ENCODE peak calls at places on chromosomes 12 and 14, in nine cellular contexts. One of them, this sample, is unnamed. For H3K9me2, the result is how much of the 10 kb centered on the place peaks cover.

GRCh38 chr12:103495783-103496456 is at the start of gene C12orf42:
- DNase-seq in MM.1S: peak
- DNase-seq in GM23248: peak
- DNase-seq in OCI-LY7: no peak
- DNase-seq in GM23338: peak
- DNase-seq in PC-9: no peak
- DNase-seq in hepatocyte: peak
- DNase-seq in PC-3: peak
- DNase-seq in HCT116: peak
- DNase-seq in this sample: no peak

GRCh38 chr12:86683568-86683991 is 427.4 kb upstream of the MGAT4C start:
- DNase-seq in PC-3: no peak
- DNase-seq in GM23338: no peak
- DNase-seq in hepatocyte: no peak
- DNase-seq in MM.1S: no peak
- DNase-seq in PC-9: no peak
- DNase-seq in OCI-LY7: no peak
- DNase-seq in HCT116: no peak
- DNase-seq in GM23248: peak
- DNase-seq in this sample: no peak

GRCh38 chr14:49461529-49462401 is 124.4 kb downstream of the RPS29 start:
- DNase-seq in OCI-LY7: peak
- DNase-seq in GM23338: peak
- DNase-seq in HCT116: peak
- DNase-seq in MM.1S: peak
- DNase-seq in GM23248: peak
- DNase-seq in PC-3: peak
- DNase-seq in hepatocyte: peak
- DNase-seq in PC-9: peak
- DNase-seq in this sample: peak

GRCh38 chr12:41073633-41074576 is 114.2 kb upstream of the PDZRN4 start:
- DNase-seq in GM23338: no peak
- DNase-seq in OCI-LY7: no peak
- DNase-seq in PC-3: no peak
- DNase-seq in PC-9: no peak
- DNase-seq in GM23248: no peak
- DNase-seq in hepatocyte: no peak
- DNase-seq in HCT116: no peak
- DNase-seq in MM.1S: peak
- DNase-seq in this sample: peak

GRCh38 chr14:68653108-68653507 is 139.8 kb downstream of the ZFP36L1 start:
- DNase-seq in PC-9: no peak
- DNase-seq in GM23248: no peak
- DNase-seq in HCT116: no peak
- DNase-seq in GM23338: no peak
- DNase-seq in MM.1S: no peak
- DNase-seq in OCI-LY7: no peak
- DNase-seq in PC-3: no peak
- DNase-seq in hepatocyte: no peak
- DNase-seq in this sample: no peak

GRCh38 chr12:47881826-47882427 is 22.9 kb downstream of the VDR start:
- DNase-seq in MM.1S: no peak
- DNase-seq in HCT116: no peak
- DNase-seq in GM23248: peak
- DNase-seq in GM23338: no peak
- DNase-seq in PC-3: peak
- DNase-seq in hepatocyte: peak
- DNase-seq in PC-9: peak
- DNase-seq in OCI-LY7: no peak
- DNase-seq in this sample: no peak

GRCh38 chr14:74492413-74493342 is at the start of gene NPC2:
- DNase-seq in PC-9: no peak
- DNase-seq in MM.1S: no peak
- DNase-seq in hepatocyte: no peak
- DNase-seq in GM23338: no peak
- DNase-seq in PC-3: peak
- DNase-seq in GM23248: peak
- DNase-seq in OCI-LY7: no peak
- DNase-seq in HCT116: no peak
- DNase-seq in this sample: peak

GRCh38 chr12:124747426-124748161 is 116.1 kb downstream of the SCARB1 start:
- DNase-seq in PC-3: peak
- DNase-seq in GM23338: no peak
- DNase-seq in PC-9: peak
- DNase-seq in HCT116: no peak
- DNase-seq in GM23248: peak
- DNase-seq in hepatocyte: peak
- DNase-seq in OCI-LY7: no peak
- DNase-seq in MM.1S: no peak
- DNase-seq in this sample: peak

GRCh38 chr12:100249936-100250335 is 16.9 kb downstream of the DEPDC4 start:
- DNase-seq in PC-9: no peak
- DNase-seq in HCT116: no peak
- DNase-seq in PC-3: no peak
- DNase-seq in MM.1S: no peak
- DNase-seq in GM23338: no peak
- DNase-seq in GM23248: no peak
- DNase-seq in hepatocyte: no peak
- DNase-seq in OCI-LY7: no peak
- DNase-seq in this sample: no peak

GRCh38 chr14:32986791-32987545 is 48.3 kb downstream of the NPAS3 start:
- DNase-seq in PC-9: no peak
- DNase-seq in MM.1S: no peak
- DNase-seq in PC-3: no peak
- DNase-seq in GM23338: peak
- DNase-seq in OCI-LY7: no peak
- DNase-seq in hepatocyte: no peak
- DNase-seq in GM23248: peak
- DNase-seq in HCT116: no peak
- DNase-seq in this sample: no peak

GRCh38 chr12:28189774-28190320 is 409 bp upstream of the CCDC91 start:
- DNase-seq in PC-9: no peak
- DNase-seq in GM23248: no peak
- DNase-seq in MM.1S: no peak
- DNase-seq in hepatocyte: peak
- DNase-seq in PC-3: no peak
- DNase-seq in HCT116: no peak
- DNase-seq in GM23338: no peak
- DNase-seq in OCI-LY7: no peak
- DNase-seq in this sample: no peak

GRCh38 chr12:10861366-10861765 is 12.1 kb upstream of the PRR4 start:
- DNase-seq in GM23248: peak
- DNase-seq in PC-9: no peak
- DNase-seq in HCT116: no peak
- DNase-seq in PC-3: peak
- DNase-seq in MM.1S: no peak
- DNase-seq in hepatocyte: no peak
- DNase-seq in GM23338: no peak
- DNase-seq in OCI-LY7: no peak
- DNase-seq in this sample: no peak

GRCh38 chr12:54294152-54294913 is 6.5 kb downstream of the NFE2 start:
- DNase-seq in MM.1S: peak
- DNase-seq in OCI-LY7: peak
- DNase-seq in GM23338: peak
- DNase-seq in GM23248: peak
- DNase-seq in PC-3: peak
- DNase-seq in HCT116: no peak
- DNase-seq in hepatocyte: peak
- DNase-seq in PC-9: no peak
- DNase-seq in this sample: peak

DNA sequence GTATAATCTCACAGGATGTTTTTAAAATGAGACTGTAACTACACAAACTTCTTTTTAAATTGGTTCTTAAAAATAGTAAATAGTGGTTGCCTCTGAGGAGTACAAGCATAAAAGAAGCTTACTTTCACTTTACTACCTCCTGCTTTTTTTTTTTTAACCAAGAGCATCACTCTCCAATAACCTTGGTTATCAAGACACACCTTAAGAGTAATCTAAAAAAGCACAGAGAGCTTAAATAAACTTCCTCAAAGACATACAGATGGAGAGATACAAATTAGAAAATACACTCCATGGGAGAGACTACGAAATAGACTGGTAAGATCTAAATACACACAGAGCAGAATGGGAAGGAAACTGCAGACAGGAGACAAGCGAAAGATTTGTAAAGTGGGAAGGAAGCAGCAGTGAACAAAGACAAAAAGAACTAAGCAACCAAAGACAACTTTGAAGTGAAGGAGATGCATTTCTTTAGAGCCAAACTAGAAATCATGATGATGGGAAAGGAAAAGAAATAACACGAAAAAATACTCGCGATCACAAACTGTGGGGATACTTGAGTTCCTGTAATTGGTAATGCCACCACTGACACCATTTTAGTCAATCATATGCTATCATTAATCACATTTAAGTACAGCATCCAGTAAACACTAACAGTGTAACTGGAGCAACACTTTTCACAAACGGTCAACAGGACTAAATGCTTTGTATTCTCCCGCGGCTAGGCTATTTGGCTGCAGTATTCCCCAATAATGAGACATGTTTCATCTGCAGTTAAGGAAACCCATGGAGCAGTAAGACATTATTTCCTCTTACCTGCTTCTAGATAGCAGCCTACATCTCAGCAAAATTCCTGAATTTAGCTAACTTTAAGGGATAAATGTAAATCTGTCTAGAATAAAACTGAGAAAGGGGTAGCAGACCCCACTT is 8.2 kb downstream of the SINHCAF start:
- DNase-seq in MM.1S: no peak
- DNase-seq in GM23338: no peak
- DNase-seq in OCI-LY7: peak
- DNase-seq in PC-3: no peak
- DNase-seq in PC-9: no peak
- DNase-seq in hepatocyte: no peak
- DNase-seq in GM23248: no peak
- DNase-seq in HCT116: no peak
- DNase-seq in this sample: no peak
- H3K4me3 ChIP-seq in MM.1S: peak
- H3K4me3 ChIP-seq in GM23338: peak
- H3K4me3 ChIP-seq in OCI-LY7: peak
- H3K4me3 ChIP-seq in PC-3: peak
- H3K4me3 ChIP-seq in PC-9: peak
- H3K4me3 ChIP-seq in hepatocyte: peak
- H3K4me3 ChIP-seq in GM23248: peak
- H3K4me3 ChIP-seq in HCT116: no peak
- H3K4me3 ChIP-seq in this sample: peak

DNA sequence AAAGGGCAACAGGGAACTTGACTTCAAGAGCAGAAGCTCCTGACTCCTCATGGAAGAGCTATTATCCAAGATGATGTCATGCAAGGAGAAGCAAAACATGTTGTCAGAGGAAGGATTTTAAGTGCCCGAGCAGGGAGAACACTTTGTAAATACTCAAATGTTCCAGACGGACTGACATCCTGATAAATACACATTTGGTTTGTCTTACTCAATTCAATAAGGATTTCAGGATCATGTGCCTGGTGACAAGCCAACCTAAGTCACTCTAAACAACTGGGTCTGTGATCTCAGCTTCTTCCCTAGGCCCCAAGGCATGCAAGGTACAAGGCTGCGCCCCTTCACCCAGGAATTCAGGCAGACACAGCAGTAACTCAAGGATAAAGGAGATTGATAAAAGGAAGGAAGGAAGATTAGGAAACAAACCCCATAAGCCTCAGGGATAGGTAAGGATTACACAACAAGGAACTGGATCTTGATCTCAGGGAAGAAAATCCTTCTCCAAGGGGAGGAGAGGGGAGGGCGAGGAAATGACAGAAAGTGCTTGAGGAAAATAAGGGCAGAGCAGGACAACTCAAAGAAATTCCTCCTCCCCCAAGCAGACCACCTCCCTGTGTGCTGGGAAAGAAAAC is 26.9 kb upstream of the CEBPE start:
- DNase-seq in OCI-LY7: no peak
- DNase-seq in PC-9: peak
- DNase-seq in MM.1S: no peak
- DNase-seq in hepatocyte: peak
- DNase-seq in HCT116: no peak
- DNase-seq in GM23338: no peak
- DNase-seq in PC-3: no peak
- DNase-seq in GM23248: peak
- DNase-seq in this sample: no peak
- H3K9me2 ChIP-seq in OCI-LY7: under half
- H3K9me2 ChIP-seq in PC-9: under half
- H3K9me2 ChIP-seq in MM.1S: under half
- H3K9me2 ChIP-seq in hepatocyte: under half
- H3K9me2 ChIP-seq in HCT116: under half
- H3K9me2 ChIP-seq in GM23338: under half
- H3K9me2 ChIP-seq in PC-3: under half
- H3K9me2 ChIP-seq in GM23248: under half
- H3K9me2 ChIP-seq in this sample: under half

GRCh38 chr12:52953181-52953841 is 4.4 kb downstream of the KRT18 start:
- DNase-seq in MM.1S: no peak
- DNase-seq in hepatocyte: no peak
- DNase-seq in HCT116: no peak
- DNase-seq in PC-3: no peak
- DNase-seq in GM23338: no peak
- DNase-seq in PC-9: peak
- DNase-seq in OCI-LY7: no peak
- DNase-seq in GM23248: no peak
- DNase-seq in this sample: no peak

GRCh38 chr12:52951126-52951525 is 2.2 kb downstream of the KRT18 start:
- DNase-seq in hepatocyte: no peak
- DNase-seq in GM23338: no peak
- DNase-seq in HCT116: no peak
- DNase-seq in GM23248: no peak
- DNase-seq in OCI-LY7: no peak
- DNase-seq in PC-3: no peak
- DNase-seq in PC-9: no peak
- DNase-seq in MM.1S: no peak
- DNase-seq in this sample: no peak

GRCh38 chr12:52950553-52950952 is 1.6 kb downstream of the KRT18 start:
- DNase-seq in OCI-LY7: no peak
- DNase-seq in hepatocyte: no peak
- DNase-seq in PC-3: no peak
- DNase-seq in GM23248: no peak
- DNase-seq in MM.1S: no peak
- DNase-seq in PC-9: no peak
- DNase-seq in HCT116: no peak
- DNase-seq in GM23338: no peak
- DNase-seq in this sample: no peak

GRCh38 chr12:52952082-52952801 is 3.3 kb downstream of the KRT18 start:
- DNase-seq in MM.1S: no peak
- DNase-seq in PC-3: peak
- DNase-seq in OCI-LY7: no peak
- DNase-seq in HCT116: no peak
- DNase-seq in hepatocyte: no peak
- DNase-seq in GM23248: no peak
- DNase-seq in PC-9: no peak
- DNase-seq in GM23338: no peak
- DNase-seq in this sample: peak

GRCh38 chr12:52951640-52952039 is 2.7 kb downstream of the KRT18 start:
- DNase-seq in PC-3: no peak
- DNase-seq in HCT116: no peak
- DNase-seq in MM.1S: no peak
- DNase-seq in PC-9: no peak
- DNase-seq in hepatocyte: no peak
- DNase-seq in GM23248: no peak
- DNase-seq in GM23338: no peak
- DNase-seq in OCI-LY7: no peak
- DNase-seq in this sample: no peak
- H3K4me2 ChIP-seq in PC-3: peak
- H3K4me2 ChIP-seq in HCT116: peak
- H3K4me2 ChIP-seq in MM.1S: no peak
- H3K4me2 ChIP-seq in PC-9: peak
- H3K4me2 ChIP-seq in hepatocyte: peak
- H3K4me2 ChIP-seq in GM23248: no peak
- H3K4me2 ChIP-seq in GM23338: peak
- H3K4me2 ChIP-seq in OCI-LY7: no peak
- H3K4me2 ChIP-seq in this sample: no peak

GRCh38 chr12:12660201-12660600 is 35.8 kb downstream of the GPR19 start:
- DNase-seq in GM23338: no peak
- DNase-seq in OCI-LY7: no peak
- DNase-seq in PC-9: no peak
- DNase-seq in GM23248: peak
- DNase-seq in HCT116: no peak
- DNase-seq in hepatocyte: no peak
- DNase-seq in MM.1S: no peak
- DNase-seq in PC-3: no peak
- DNase-seq in this sample: no peak
- H3K4me3 ChIP-seq in GM23338: no peak
- H3K4me3 ChIP-seq in OCI-LY7: no peak
- H3K4me3 ChIP-seq in PC-9: no peak
- H3K4me3 ChIP-seq in GM23248: no peak
- H3K4me3 ChIP-seq in HCT116: no peak
- H3K4me3 ChIP-seq in hepatocyte: no peak
- H3K4me3 ChIP-seq in MM.1S: no peak
- H3K4me3 ChIP-seq in PC-3: no peak
- H3K4me3 ChIP-seq in this sample: no peak